ENCODE peak calls at places on chromosomes 4 and X, in four cellular contexts. N, M, V and K are unnamed samples.
A peak's percentile ranks its signal among the peaks of the same experiment; 100 is the strongest.

GRCh38 chr4:73451978-73452747 is 16.1 kb downstream of the AFP start:
- DNase-seq in N (no peak), V (no peak), M (no peak), K (no peak)

GRCh38 chrX:109624022-109624421 is 950 bp downstream of the KCNE5 start:
- DNase-seq in V (no peak), N (no peak), M (no peak), K (no peak)

GRCh38 chr4:7034262-7035081 is 8.7 kb upstream of the TADA2B start:
- DNase-seq in V (peak; percentile 63), M (peak; percentile 71), N (no peak), K (no peak)

GRCh38 chrX:69740317-69740716 is 124.4 kb downstream of the EDA start:
- DNase-seq in M (no peak), N (no peak), V (no peak), K (no peak)

GRCh38 chrX:153821066-153821465 is 9.3 kb downstream of the PDZD4 start:
- DNase-seq in N (no peak), V (no peak), M (no peak), K (no peak)

GRCh38 chrX:2828404-2829065 is at the start of gene GYG2:
- DNase-seq in M (no peak), V (peak; percentile 35), N (no peak), K (peak; percentile 87)

GRCh38 chr4:53374777-53375258 is 2.6 kb upstream of the FIP1L1 start:
- DNase-seq in M (no peak), N (no peak), V (no peak), K (no peak)

GRCh38 chr4:87461281-87461700 is 38.9 kb downstream of the NUDT9 start:
- DNase-seq in M (no peak), V (peak; percentile 68), N (no peak), K (no peak)

GRCh38 chr4:39228377-39228776 is 46.0 kb downstream of the WDR19 start:
- DNase-seq in M (no peak), V (no peak), N (no peak), K (no peak)

DNA sequence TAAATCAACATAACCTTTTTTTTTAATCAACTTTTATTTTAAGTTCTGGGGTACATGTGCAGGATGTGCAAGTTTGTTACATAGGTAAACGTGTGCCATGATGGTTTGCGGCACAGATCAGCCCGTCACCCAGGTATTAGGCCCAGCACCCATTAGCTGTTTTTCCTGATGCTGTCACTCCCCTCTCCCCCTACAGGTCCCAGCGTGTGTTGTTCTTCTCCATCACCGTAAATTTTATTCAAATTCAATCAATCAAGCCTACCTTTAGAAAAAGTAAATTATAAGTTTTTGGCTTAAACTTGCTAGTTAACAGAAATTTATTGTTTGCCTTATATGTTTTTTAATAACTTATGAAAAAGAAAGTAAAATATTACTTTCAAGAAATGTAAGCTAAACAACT is 25.9 kb downstream of the TIGD2 start:
- DNase-seq in N (no peak), V (no peak), M (no peak), K (no peak)
- TF ChIP-seq CTCF in N (no peak), V (no peak), M (no peak), K (no peak)

GRCh38 chr4:167290684-167291083 is 56.4 kb upstream of the SPOCK3 start:
- DNase-seq in N (no peak), M (no peak), V (peak; percentile 27), K (no peak)
- TF ChIP-seq CTCF in N (no peak), M (peak; percentile 9), V (peak; percentile 32), K (peak; percentile 48)

DNA sequence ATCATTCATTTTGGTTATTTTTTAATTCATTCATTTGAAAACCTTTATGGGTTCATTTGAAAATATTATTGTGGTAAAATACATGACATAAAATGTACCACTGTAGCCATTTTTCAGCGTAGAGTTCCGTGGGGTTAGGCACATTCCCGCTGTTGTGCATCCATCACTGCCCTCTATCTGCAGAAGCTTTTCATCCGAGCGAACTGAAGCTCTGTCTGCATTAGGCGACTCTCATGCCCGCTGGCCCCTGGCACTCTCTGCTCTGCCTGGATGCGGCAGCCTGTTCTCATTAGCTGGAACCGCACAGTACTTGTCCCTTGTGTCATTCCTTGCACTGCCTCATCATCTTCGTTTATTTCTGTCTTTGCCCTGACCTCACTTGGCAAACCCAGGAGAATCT is 17.5 kb downstream of the CFAP99 start:
- DNase-seq in N (no peak), M (no peak), V (peak; percentile 43), K (no peak)
- TF ChIP-seq CTCF in N (peak; percentile 42), M (no peak), V (peak; percentile 60), K (no peak)

GRCh38 chrX:149940015-149940716 is 1.9 kb upstream of the EOLA2 start:
- DNase-seq in M (peak; percentile 95), V (peak; percentile 99), N (peak; percentile 97), K (peak; percentile 88)
- TF ChIP-seq CTCF in M (peak; percentile 24), V (peak; percentile 68), N (peak; percentile 55), K (no peak)

DNA sequence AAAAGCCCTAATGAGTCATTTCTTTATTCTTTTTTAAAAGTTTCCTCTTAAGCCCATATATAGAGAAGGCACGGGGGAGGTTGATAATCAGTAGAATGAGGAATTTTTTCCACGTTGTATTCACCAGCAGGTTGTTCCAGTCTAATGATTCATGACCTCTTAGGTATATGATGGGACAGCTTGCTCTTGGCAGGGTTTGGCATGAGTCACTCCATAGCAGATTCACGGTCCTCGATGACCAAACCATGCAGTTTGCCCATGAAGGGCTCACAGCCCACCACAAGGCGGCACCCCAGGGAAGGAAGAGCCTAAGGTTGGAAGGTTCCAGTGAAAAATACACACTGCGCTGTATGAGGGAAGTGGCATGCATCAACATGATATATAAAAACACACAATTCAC is 623.8 kb upstream of the DIPK2B start:
- DNase-seq in M (no peak), N (peak; percentile 62), V (peak; percentile 92), K (no peak)
- TF ChIP-seq CTCF in M (no peak), N (peak; percentile 76), V (peak; percentile 79), K (no peak)

GRCh38 chrX:47366051-47366722 is 4.2 kb upstream of the ZNF157 start:
- DNase-seq in N (peak; percentile 16), V (peak; percentile 81), M (peak; percentile 54), K (peak; percentile 62)

GRCh38 chrX:47358387-47359065 is 11.9 kb upstream of the ZNF157 start:
- DNase-seq in V (peak; percentile 12), M (no peak), N (no peak), K (no peak)

GRCh38 chrX:47360423-47361179 is 9.8 kb upstream of the ZNF157 start:
- DNase-seq in N (no peak), V (no peak), M (no peak), K (no peak)

DNA sequence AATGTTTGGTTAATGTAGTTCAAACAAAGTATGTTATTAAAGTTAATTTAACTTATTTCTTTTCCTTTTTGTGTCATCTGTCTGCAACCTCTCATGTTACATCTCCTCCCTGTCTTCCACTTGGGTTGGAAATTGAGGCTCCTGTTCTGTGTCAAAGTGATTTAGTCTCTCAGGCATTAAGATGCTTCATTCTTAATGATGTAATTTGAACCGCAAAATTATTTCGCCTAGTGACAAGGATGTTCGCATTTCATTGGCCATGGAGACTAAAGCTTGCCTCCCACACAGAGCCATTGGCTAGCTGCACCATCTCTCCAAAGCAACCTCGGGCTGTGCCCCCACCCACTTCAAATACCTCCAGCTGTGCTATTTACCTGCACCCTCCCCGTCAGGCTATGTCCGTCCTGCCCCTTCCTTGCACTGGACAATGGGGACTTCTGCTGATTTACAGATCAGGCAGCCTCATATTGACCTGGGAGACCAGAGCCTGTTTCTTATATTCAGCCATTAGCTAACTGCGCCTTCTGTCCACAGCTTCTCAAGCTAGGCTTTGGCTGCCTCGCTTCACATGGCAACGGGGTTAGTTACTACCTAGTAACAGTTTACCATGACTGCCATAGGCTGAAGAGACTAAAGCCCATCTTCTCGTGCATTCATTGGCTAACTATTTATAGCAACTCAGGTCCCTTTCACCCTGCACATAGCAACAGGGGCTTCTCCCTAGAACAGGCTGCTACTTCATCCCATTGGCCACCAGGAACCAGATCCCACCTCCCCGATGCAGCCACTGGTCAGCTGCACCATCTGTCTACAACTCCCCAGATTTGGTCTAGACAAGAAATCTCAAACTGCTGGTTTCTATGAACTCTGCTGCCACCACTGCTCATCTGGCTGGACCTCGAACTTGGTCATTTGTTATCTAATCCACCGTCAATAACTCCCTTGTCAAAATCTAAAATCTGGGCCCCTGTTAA is 8.6 kb upstream of the ZNF157 start:
- DNase-seq in V (peak; percentile 99), N (peak; percentile 83), M (peak; percentile 76), K (peak; percentile 63)
- TF ChIP-seq CTCF in V (peak; percentile 30), N (peak; percentile 11), M (no peak), K (no peak)

DNA sequence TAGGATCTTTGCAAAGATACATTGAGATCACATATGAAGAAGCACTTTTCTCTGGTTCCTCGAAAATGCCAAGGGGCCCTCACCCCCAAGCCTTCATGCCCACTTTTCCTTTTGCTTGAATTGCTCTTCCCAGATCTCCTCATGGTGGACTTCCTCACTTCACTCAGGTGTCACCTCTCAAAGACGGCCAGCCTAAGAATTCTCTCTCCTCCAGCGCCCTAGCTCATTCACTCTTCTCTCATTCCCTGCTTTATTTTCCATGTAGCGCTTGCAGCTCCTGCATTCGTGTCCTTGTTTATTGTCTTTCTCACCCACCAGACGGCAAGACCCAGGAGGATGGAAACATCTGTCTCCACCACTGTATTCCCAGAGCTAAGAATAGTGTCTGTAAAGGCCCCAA is 32.9 kb downstream of the CCKAR start:
- DNase-seq in N (no peak), M (no peak), V (no peak), K (no peak)
- TF ChIP-seq CTCF in N (no peak), M (no peak), V (no peak), K (no peak)

GRCh38 chrX:119419898-119420297 is 20.8 kb downstream of the SLC25A43 start:
- DNase-seq in N (no peak), V (no peak), M (no peak), K (no peak)

GRCh38 chrX:119419146-119419545 is 20.0 kb downstream of the SLC25A43 start:
- DNase-seq in M (no peak), V (no peak), N (no peak), K (no peak)

GRCh38 chrX:119417376-119417775 is 18.2 kb downstream of the SLC25A43 start:
- DNase-seq in N (no peak), V (no peak), M (no peak), K (no peak)

GRCh38 chrX:119421306-119421705 is 22.2 kb downstream of the SLC25A43 start:
- DNase-seq in N (no peak), M (no peak), V (no peak), K (no peak)

GRCh38 chrX:119417842-119418241 is 18.7 kb downstream of the SLC25A43 start:
- DNase-seq in V (peak; percentile 45), N (no peak), M (no peak), K (no peak)
- TF ChIP-seq CTCF in V (peak; percentile 49), N (peak; percentile 25), M (no peak), K (no peak)

GRCh38 chr4:84176061-84176460 is 323.0 kb downstream of the NKX6-1 start:
- DNase-seq in N (no peak), V (no peak), M (no peak), K (no peak)
- TF ChIP-seq CTCF in N (no peak), V (no peak), M (no peak), K (no peak)

DNA sequence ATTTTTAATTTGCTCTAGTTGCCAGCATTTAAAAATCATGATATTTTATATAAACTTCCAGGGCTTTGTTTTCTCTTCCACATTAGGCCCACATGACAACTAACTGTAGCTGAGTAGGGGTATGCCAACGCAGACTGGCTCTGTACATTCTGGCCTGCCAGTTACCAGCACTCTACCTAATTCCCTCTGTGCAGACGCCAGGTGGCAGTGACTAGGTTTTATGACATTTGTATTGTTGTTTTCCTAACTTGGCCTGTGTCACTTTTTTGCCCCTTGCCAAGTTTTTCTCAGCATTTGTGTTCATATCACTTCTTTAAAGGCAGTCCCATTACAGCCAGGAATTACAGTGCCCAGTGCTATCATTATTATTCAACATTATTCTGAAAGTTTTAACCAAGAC is 347.5 kb downstream of the NKX6-1 start:
- DNase-seq in N (no peak), M (no peak), V (no peak), K (no peak)
- TF ChIP-seq CTCF in N (no peak), M (no peak), V (no peak), K (no peak)